ENCODE peak calls at places on chromosomes 1 and 21, in six cellular contexts. Y is cardiac muscle cell; I is cardiac fibroblast; Z is CD8-positive, alpha-beta memory T cell; E is CD4-positive, CD25-positive, alpha-beta regulatory T cell; C is lower lobe of right lung. L is an unnamed sample.

GRCh38 chr1:43021547-43022474 is 63.1 kb upstream of the SLC2A1 start:
- DNase-seq in E (no peak), Z (no peak), C (no peak), I (no peak), Y (no peak), L (no peak)

GRCh38 chr1:16013220-16013907 is 4.5 kb downstream of the HSPB7 start:
- DNase-seq in Z (peak; percentile 60), I (peak; percentile 58), E (no peak), C (peak; percentile 42), Y (peak; percentile 79), L (no peak)

GRCh38 chr1:2991753-2992495 is 29.3 kb upstream of the ACTRT2 start:
- DNase-seq in Z (no peak), C (no peak), I (no peak), Y (no peak), E (no peak), L (no peak)

GRCh38 chr1:17163789-17164666 is 40.9 kb upstream of the PADI1 start:
- DNase-seq in I (no peak), C (no peak), Y (no peak), Z (no peak), E (no peak), L (no peak)

GRCh38 chr1:44842763-44843655 is at the start of gene PTCH2:
- DNase-seq in Y (peak; percentile 88), Z (no peak), I (peak; percentile 49), C (peak; percentile 67), E (no peak), L (peak; percentile 84)

GRCh38 chr1:232472485-232473041 is 157.4 kb downstream of the SIPA1L2 start:
- DNase-seq in C (no peak), Y (peak; percentile 34), I (peak; percentile 52), Z (no peak), E (no peak), L (no peak)

GRCh38 chr1:184110253-184111204 is 59.0 kb downstream of the TSEN15 start:
- DNase-seq in Z (no peak), E (no peak), C (no peak), I (no peak), Y (no peak), L (no peak)

GRCh38 chr1:175071544-175071943 is 3.9 kb downstream of the TNN start:
- DNase-seq in Y (no peak), C (no peak), E (no peak), Z (no peak), I (no peak), L (no peak)

GRCh38 chr1:58735591-58735990 is 35.7 kb upstream of the MYSM1 start:
- DNase-seq in C (no peak), Z (no peak), I (no peak), E (no peak), Y (no peak), L (no peak)
- H3K4me3 ChIP-seq in C (no peak overlapping the region), Z (no peak overlapping the region), I (no peak overlapping the region), E (no peak overlapping the region), Y (no peak overlapping the region), L (no peak overlapping the region)

DNA sequence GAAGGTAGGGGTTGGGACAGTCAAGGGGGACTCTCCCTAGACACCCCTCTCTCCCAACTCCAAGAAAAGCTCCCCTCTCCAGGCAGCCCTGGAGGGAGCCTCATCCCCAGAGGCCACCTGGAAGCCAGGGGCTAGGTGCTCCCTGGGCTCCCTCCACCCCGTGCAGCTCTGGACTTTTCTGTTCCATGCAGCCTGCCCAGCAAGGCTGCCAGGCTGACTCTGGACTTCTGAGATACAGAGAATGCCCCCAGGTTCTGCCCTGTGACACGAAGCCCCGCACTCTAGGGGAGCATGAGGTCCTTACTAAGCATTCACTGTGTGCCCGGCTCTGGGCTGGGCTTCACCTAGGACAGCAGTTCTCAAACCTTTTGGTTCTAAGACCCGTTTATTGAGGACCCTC is 10.2 kb downstream of the SYT2 start:
- DNase-seq in Y (no peak), C (no peak), E (no peak), Z (no peak), I (no peak), L (no peak)
- H3K4me3 ChIP-seq in Y (no peak overlapping the region), C (no peak overlapping the region), E (no peak overlapping the region), Z (no peak overlapping the region), I (no peak overlapping the region), L (no peak overlapping the region)

GRCh38 chr1:203374023-203374422 is 23.1 kb upstream of the FMOD start:
- DNase-seq in Z (no peak), E (no peak), C (no peak), I (no peak), Y (no peak), L (peak; percentile 3)
- H3K4me3 ChIP-seq in Z (no peak overlapping the region), E (no peak overlapping the region), C (no peak overlapping the region), I (no peak overlapping the region), Y (no peak overlapping the region), L (no peak overlapping the region)

GRCh38 chr21:44294391-44295162 is 5.3 kb upstream of the PFKL start:
- DNase-seq in I (peak; percentile 49), Z (no peak), C (no peak), E (no peak), Y (peak; percentile 70), L (no peak)
- H3K4me3 ChIP-seq in I (no peak overlapping the region), Z (no peak overlapping the region), C (no peak overlapping the region), E (no peak overlapping the region), Y (no peak overlapping the region), L (no peak overlapping the region)

L was measured in WERI-Rb-1.